ENCODE peak calls at places on chromosomes 7 and 10, in eight cellular contexts. V is amygdala; R is ecto neural progenitor cell; B is tibial nerve; A is stimulated activated CD4-positive, alpha-beta T cell treated with anti-CD3 and anti-CD28 coated beads, Interleukin-1b, Interleukin-23, amount 100 ng/mL, for 4 hours; C is T-helper 1 cell; K is NCI-H1694 treated with DMSO at 0.1 percent for 48 hours; S is right lobe of liver. D is an unnamed sample.

GRCh38 chr10:77834943-77835668 is 91.4 kb downstream of the DLG5 start:
- DNase-seq in R (no peak), A (no peak), C (no peak), S (no peak), B (no peak), K (no peak), V (no peak), D (no peak)

GRCh38 chr10:95741807-95742528 is 14.0 kb upstream of the ENTPD1 start:
- DNase-seq in B (no peak), V (no peak), K (no peak), A (no peak), S (no peak), C (no peak), R (no peak), D (no peak)

GRCh38 chr7:27202018-27202740 is 2.3 kb upstream of the HOXA13 start:
- DNase-seq in S (no peak), A (no peak), B (no peak), V (no peak), C (no peak), K (no peak), R (no peak), D (peak)

GRCh38 chr7:70733115-70733514 is 398.8 kb upstream of the GALNT17 start:
- DNase-seq in V (no peak), A (no peak), C (no peak), K (no peak), B (no peak), R (no peak), S (no peak), D (no peak)

GRCh38 chr10:50326757-50327701 is 75.7 kb upstream of the ASAH2 start:
- DNase-seq in R (no peak), A (no peak), B (no peak), S (no peak), V (no peak), K (no peak), C (no peak), D (no peak)

GRCh38 chr10:76024460-76025123 is 593.2 kb downstream of the LRMDA start:
- DNase-seq in S (peak), V (no peak), K (peak), C (no peak), B (no peak), A (no peak), R (no peak), D (no peak)

GRCh38 chr7:20095441-20095840 is 121.7 kb downstream of the MACC1 start:
- DNase-seq in S (no peak), B (no peak), A (no peak), C (no peak), V (no peak), K (no peak), R (no peak), D (no peak)

GRCh38 chr7:115153770-115154468 is 232.0 kb downstream of the MDFIC start:
- DNase-seq in R (no peak), B (no peak), S (no peak), A (no peak), C (no peak), K (no peak), V (no peak), D (no peak)

GRCh38 chr10:12638103-12638502 is 288.8 kb downstream of the CAMK1D start:
- DNase-seq in A (no peak), B (no peak), K (peak), V (no peak), C (no peak), S (no peak), R (no peak), D (no peak)

GRCh38 chr10:46285966-46286620 is 704 bp upstream of the ANTXRL start:
- DNase-seq in C (no peak), V (no peak), A (no peak), B (no peak), S (no peak), K (no peak), R (no peak), D (no peak)

D was measured in mesothelial cell of epicardium.